ENCODE peak calls at places on chromosome 11, in eight cellular contexts. B is activated CD8-positive, alpha-beta memory T cell treated with anti-CD3 and anti-CD28 coated beads, Interleukin-2, amount 50 U/mL, for 48 hours; C is activated naive CD8-positive, alpha-beta T cell treated with anti-CD3 and anti-CD28 coated beads for 36 hours; R is uterus; H is T1000; Y is OCI-M1; M is NCI-H1092; E is lung microvascular endothelial cell. Q is an unnamed sample.

GRCh38 chr11:373716-374551 is 4.6 kb downstream of the B4GALNT4 start:
- DNase-seq in Y (no peak), C (no peak), R (no peak), E (no peak), H (no peak), B (no peak), M (no peak), Q (no peak)

GRCh38 chr11:11989774-11990744 is 18.4 kb downstream of the DKK3 start:
- DNase-seq in M (no peak), B (no peak), R (peak), E (no peak), H (no peak), C (no peak), Y (no peak), Q (no peak)

GRCh38 chr11:877565-877964 is 33.0 kb downstream of the CHID1 start:
- DNase-seq in Y (no peak), M (no peak), B (peak), E (no peak), R (no peak), H (no peak), C (peak), Q (no peak)

GRCh38 chr11:68749061-68749491 is 2.2 kb downstream of the TESMIN start:
- DNase-seq in B (no peak), M (no peak), R (no peak), E (peak), C (no peak), H (no peak), Y (no peak), Q (no peak)

GRCh38 chr11:68371176-68372041 is 59.0 kb downstream of the LRP5 start:
- DNase-seq in H (no peak), Y (no peak), E (peak), C (no peak), R (no peak), B (no peak), M (no peak), Q (no peak)

GRCh38 chr11:1119282-1120146 is 38.2 kb upstream of the MUC5AC start:
- DNase-seq in C (no peak), H (no peak), B (peak), Y (no peak), M (no peak), R (no peak), E (no peak), Q (no peak)

GRCh38 chr11:6606471-6607189 is 3.1 kb downstream of the ILK start:
- DNase-seq in Y (peak), C (peak), H (peak), M (no peak), E (peak), R (peak), B (peak), Q (peak)

GRCh38 chr11:121722431-121723256 is 269.9 kb upstream of the SORL1-AS1 start:
- DNase-seq in B (peak), C (peak), M (peak), E (peak), R (peak), Y (no peak), H (no peak), Q (no peak)

GRCh38 chr11:1006762-1007161 is 29.8 kb downstream of the MUC6 start:
- DNase-seq in B (no peak), C (no peak), M (no peak), R (peak), H (no peak), Y (no peak), E (no peak), Q (no peak)

GRCh38 chr11:77672276-77672675 is 34.7 kb upstream of the CLNS1A start:
- DNase-seq in H (peak), R (peak), E (peak), C (no peak), M (no peak), B (no peak), Y (no peak), Q (no peak)

GRCh38 chr11:133957926-133958325 is 1.2 kb upstream of the IGSF9B start:
- DNase-seq in R (peak), H (no peak), C (no peak), E (no peak), Y (no peak), M (no peak), B (no peak), Q (no peak)

GRCh38 chr11:103541186-103541795 is 432.1 kb downstream of the DYNC2H1 start:
- DNase-seq in E (no peak), H (no peak), M (no peak), B (no peak), R (no peak), Y (no peak), C (no peak), Q (no peak)

GRCh38 chr11:134157451-134157850 is 66.3 kb downstream of the NCAPD3 start:
- DNase-seq in C (no peak), R (no peak), B (no peak), H (no peak), M (no peak), Y (no peak), E (peak), Q (no peak)

GRCh38 chr11:46127150-46127638 is 5.9 kb upstream of the PHF21A start:
- DNase-seq in C (peak), R (no peak), E (peak), H (no peak), M (no peak), B (peak), Y (peak), Q (peak)

GRCh38 chr11:1509626-1510255 is 23.2 kb upstream of the MOB2 start:
- DNase-seq in E (no peak), B (no peak), M (no peak), H (no peak), C (no peak), R (no peak), Y (no peak), Q (no peak)

GRCh38 chr11:59666969-59667368 is 1.9 kb downstream of the PATL1 start:
- DNase-seq in C (no peak), R (no peak), Y (peak), H (no peak), E (peak), M (no peak), B (no peak), Q (no peak)

GRCh38 chr11:70411713-70412452 is 13.6 kb downstream of the CTTN start:
- DNase-seq in Y (no peak), E (no peak), B (no peak), C (no peak), R (no peak), H (no peak), M (no peak), Q (no peak)

GRCh38 chr11:50044647-50045046 is 12.0 kb downstream of the OR4C45 start:
- DNase-seq in R (no peak), Y (no peak), B (no peak), C (no peak), M (no peak), E (no peak), H (no peak), Q (no peak)

GRCh38 chr11:32829157-32829679 is 509 bp upstream of the PRRG4 start:
- DNase-seq in R (no peak), M (no peak), Y (peak), H (no peak), E (peak), B (no peak), C (no peak), Q (no peak)

GRCh38 chr11:57321388-57321995 is 3.3 kb downstream of the TNKS1BP1 start:
- DNase-seq in R (no peak), Y (no peak), B (no peak), C (no peak), H (no peak), E (no peak), M (no peak), Q (no peak)

GRCh38 chr11:70743941-70744351 is 345.6 kb downstream of the CTTN start:
- DNase-seq in H (no peak), M (no peak), C (no peak), R (no peak), B (no peak), Y (no peak), E (no peak), Q (no peak)

GRCh38 chr11:20388096-20389055 is 860 bp downstream of the PRMT3 start:
- DNase-seq in E (no peak), R (no peak), M (no peak), B (peak), C (no peak), Y (peak), H (no peak), Q (no peak)

Q was measured in CMK.